ENCODE peak calls at places on chromosomes 13 and 19, in ten cellular contexts. Y is GM23338, P is upper lobe of left lung, F is suprapubic skin, S is SK-N-SH, V is sigmoid colon, M is transverse colon, A is endothelial cell of umbilical vein, E is breast epithelium, O is GM12878. B is an unnamed sample.
A peak's percentile ranks its signal among the peaks of the same experiment; 100 is the strongest.

GRCh38 chr13:36526897-36527296 is 94.6 kb downstream of the CCNA1 start:
- DNase-seq in F (no peak), V (no peak), M (no peak), S (no peak), O (no peak), P (peak; percentile 40), Y (peak; percentile 21), A (no peak), E (peak; percentile 50), B (no peak)

GRCh38 chr19:6264077-6264445 is 15.7 kb downstream of the MLLT1 start:
- DNase-seq in A (no peak), F (no peak), S (no peak), V (no peak), Y (no peak), P (no peak), O (no peak), M (no peak), E (no peak), B (no peak)

GRCh38 chr13:97627566-97627965 is 193.6 kb downstream of the RAP2A start:
- DNase-seq in Y (peak; percentile 42), S (no peak), V (no peak), A (no peak), O (no peak), F (no peak), P (no peak), M (no peak), E (no peak), B (no peak)

GRCh38 chr13:100409132-100409531 is 179.5 kb downstream of the GGACT start:
- DNase-seq in M (no peak), V (no peak), A (no peak), O (no peak), Y (peak; percentile 47), P (no peak), E (no peak), F (no peak), S (no peak), B (no peak)

GRCh38 chr13:36796052-36796451 is 23.0 kb upstream of the RFXAP start:
- DNase-seq in F (no peak), Y (peak; percentile 27), V (no peak), O (no peak), A (no peak), E (no peak), S (no peak), P (no peak), M (no peak), B (no peak)

GRCh38 chr13:104782741-104783140 is 1716.5 kb upstream of the SLC10A2 start:
- DNase-seq in O (no peak), A (no peak), E (no peak), M (no peak), F (no peak), S (no peak), V (no peak), P (no peak), Y (no peak), B (no peak)

GRCh38 chr13:74966814-74967213 is 515.2 kb downstream of the TBC1D4 start:
- DNase-seq in P (no peak), V (no peak), F (no peak), M (no peak), E (no peak), Y (no peak), O (no peak), A (peak; percentile 84), S (peak; percentile 55), B (peak; percentile 24)

GRCh38 chr13:48096670-48097069 is 1.8 kb upstream of the MED4 start:
- DNase-seq in Y (peak; percentile 42), E (no peak), S (no peak), F (no peak), P (no peak), A (no peak), M (no peak), V (no peak), O (no peak), B (no peak)

GRCh38 chr19:9883764-9884163 is 48.6 kb downstream of the PIN1 start:
- DNase-seq in S (no peak), E (no peak), O (no peak), V (no peak), P (no peak), A (no peak), M (no peak), Y (no peak), F (no peak), B (no peak)

GRCh38 chr19:9878511-9879196 is 43.5 kb downstream of the PIN1 start:
- DNase-seq in F (no peak), O (no peak), S (no peak), P (no peak), M (no peak), E (no peak), Y (no peak), A (no peak), V (no peak), B (no peak)

GRCh38 chr19:9885077-9885552 is 50.0 kb downstream of the PIN1 start:
- DNase-seq in F (no peak), A (no peak), V (no peak), M (no peak), S (peak; percentile 32), E (no peak), P (no peak), O (no peak), Y (peak; percentile 56), B (no peak)

GRCh38 chr19:9881720-9882119 is 46.6 kb downstream of the PIN1 start:
- DNase-seq in M (peak; percentile 61), O (no peak), P (no peak), F (no peak), E (no peak), A (no peak), S (no peak), V (no peak), Y (no peak), B (no peak)

DNA sequence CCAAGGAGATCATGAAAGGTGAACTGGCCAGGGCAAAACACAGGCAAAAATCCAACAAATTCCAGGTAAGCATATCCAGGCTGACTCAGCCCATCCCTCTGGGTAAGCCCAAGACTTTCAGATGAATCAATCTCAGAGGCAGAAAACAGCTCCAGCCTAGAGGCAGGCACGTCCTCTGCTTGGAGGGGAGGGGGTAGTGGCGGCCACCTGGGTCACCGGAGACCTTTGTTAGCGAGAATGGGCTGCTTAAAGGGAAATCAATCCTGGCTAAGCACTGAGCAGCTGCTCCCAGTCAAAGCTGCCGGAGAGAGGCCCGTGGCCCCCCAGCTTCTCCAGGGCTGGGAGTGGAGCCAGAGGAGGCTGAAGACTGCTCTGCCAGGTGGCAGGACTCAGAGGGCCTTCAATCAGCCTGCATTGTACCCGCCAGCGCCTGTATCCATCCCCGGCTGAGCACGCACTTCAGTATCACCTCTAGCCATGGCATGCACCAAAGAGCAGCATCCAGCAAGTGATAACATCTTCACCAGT is 48.2 kb downstream of the PIN1 start:
- DNase-seq in V (no peak), A (no peak), S (no peak), Y (peak; percentile 38), P (no peak), F (no peak), O (no peak), E (no peak), M (no peak), B (no peak)
- TF ChIP-seq POLR2AphosphoS5 in V (no peak), A (no peak), S (no peak), Y (no peak), P (no peak), F (no peak), O (no peak), E (no peak), M (no peak), B (no peak)

GRCh38 chr19:8826371-8826770 is 5.7 kb downstream of the ZNF558 start:
- DNase-seq in O (no peak), F (no peak), A (no peak), P (no peak), E (no peak), S (no peak), M (no peak), V (no peak), Y (peak; percentile 5), B (no peak)
- H3K36me3 ChIP-seq in O (no peaks in the 10 kb centered on the region), F (peaks cover 73% of the 10 kb centered on the region), A (no peaks in the 10 kb centered on the region), P (peaks cover 18% of the 10 kb centered on the region), E (peaks cover 26% of the 10 kb centered on the region), S (peaks cover 26% of the 10 kb centered on the region), M (no peaks in the 10 kb centered on the region), V (peaks cover 27% of the 10 kb centered on the region), Y (peaks cover 5% of the 10 kb centered on the region), B (peaks cover 41% of the 10 kb centered on the region)

GRCh38 chr19:752652-753517 is 2.0 kb downstream of the MISP start:
- DNase-seq in V (peak; percentile 82), Y (no peak), O (no peak), A (no peak), M (peak; percentile 95), P (peak; percentile 86), F (no peak), S (no peak), E (no peak), B (no peak)
- TF ChIP-seq POLR2AphosphoS5 in V (peak; percentile 20), Y (no peak), O (no peak), A (no peak), M (peak; percentile 92), P (peak; percentile 26), F (no peak), S (no peak), E (no peak), B (no peak)

GRCh38 chr19:47000373-47000772 is 19.3 kb upstream of the NPAS1 start:
- DNase-seq in Y (no peak), F (no peak), S (no peak), O (no peak), M (no peak), E (no peak), A (no peak), V (no peak), P (no peak), B (no peak)

GRCh38 chr19:46999878-47000277 is 19.8 kb upstream of the NPAS1 start:
- DNase-seq in E (no peak), P (no peak), A (no peak), Y (no peak), S (no peak), V (no peak), M (no peak), O (no peak), F (no peak), B (no peak)

GRCh38 chr19:46999377-46999776 is 20.3 kb upstream of the NPAS1 start:
- DNase-seq in V (no peak), Y (no peak), E (no peak), F (no peak), S (no peak), O (no peak), P (no peak), A (no peak), M (no peak), B (no peak)

GRCh38 chr19:47001584-47001983 is 18.1 kb upstream of the NPAS1 start:
- DNase-seq in S (no peak), V (no peak), O (no peak), P (no peak), Y (no peak), M (no peak), E (no peak), A (no peak), F (no peak), B (no peak)

DNA sequence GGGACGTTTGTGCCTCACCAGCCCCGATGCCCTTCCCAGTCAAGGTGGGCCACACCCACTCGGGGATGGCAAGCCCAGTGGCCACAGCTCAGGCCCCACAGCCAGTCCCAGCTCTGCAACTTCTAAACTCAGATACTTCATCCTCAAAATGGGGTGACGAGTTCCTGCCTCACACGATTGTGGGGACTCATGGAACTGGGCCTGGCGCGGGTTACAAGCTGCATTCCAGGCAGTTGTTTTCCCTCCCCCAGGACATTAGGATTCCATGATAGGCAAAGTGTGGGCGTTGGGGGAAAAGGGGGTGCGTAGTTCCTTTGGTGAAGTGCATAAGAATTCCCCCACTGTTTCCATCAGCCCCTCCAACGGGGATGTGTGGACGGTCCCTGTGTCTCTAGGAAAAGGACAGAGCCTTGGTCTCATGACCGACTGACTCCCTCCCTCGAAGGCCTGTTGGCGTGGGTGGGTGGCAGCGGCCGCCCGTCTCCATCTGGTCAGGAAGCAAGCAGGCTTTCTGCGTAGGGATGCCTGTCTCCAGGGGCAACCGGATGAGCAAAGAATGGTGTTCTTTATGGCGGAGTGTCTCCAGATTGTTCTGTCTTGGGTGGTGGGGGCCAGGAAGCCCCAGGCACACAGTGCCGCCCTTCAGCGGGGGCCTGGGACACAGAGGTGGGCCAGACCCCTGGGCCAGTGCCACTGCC is 21.0 kb upstream of the NPAS1 start:
- DNase-seq in S (no peak), A (no peak), Y (no peak), E (no peak), P (no peak), F (no peak), V (no peak), O (no peak), M (no peak), B (no peak)
- H3K36me3 ChIP-seq in S (peaks cover 13% of the 10 kb centered on the region), A (peaks cover 37% of the 10 kb centered on the region), Y (no peaks in the 10 kb centered on the region), E (peaks cover 8% of the 10 kb centered on the region), P (peaks cover 20% of the 10 kb centered on the region), F (peaks cover 72% of the 10 kb centered on the region), V (peaks cover 19% of the 10 kb centered on the region), O (peaks cover 4% of the 10 kb centered on the region), M (no peaks in the 10 kb centered on the region), B (peaks cover 38% of the 10 kb centered on the region)